ENCODE peak calls at places on chromosomes 3 and 15, in five cellular contexts. One of them, this sample, is unnamed.
A peak's percentile ranks its signal among the peaks of the same experiment; 100 is the strongest.

GRCh38 chr15:70974004-70974832 is 81.6 kb downstream of the LRRC49 start:
- DNase-seq in effector memory CD4-positive, alpha-beta T cell: no peak
- DNase-seq in memory B cell: no peak
- DNase-seq in right cardiac atrium: no peak
- DNase-seq in hippocampal formation: no peak
- DNase-seq in this sample: peak; percentile 83

GRCh38 chr3:28042095-28042635 is 199.3 kb upstream of the CMC1 start:
- DNase-seq in effector memory CD4-positive, alpha-beta T cell: no peak
- DNase-seq in memory B cell: no peak
- DNase-seq in right cardiac atrium: no peak
- DNase-seq in hippocampal formation: no peak
- DNase-seq in this sample: no peak

GRCh38 chr3:150407051-150407817 is 864 bp upstream of the TSC22D2 start:
- DNase-seq in right cardiac atrium: no peak
- DNase-seq in hippocampal formation: no peak
- DNase-seq in memory B cell: peak; percentile 3
- DNase-seq in effector memory CD4-positive, alpha-beta T cell: no peak
- DNase-seq in this sample: peak; percentile 22

GRCh38 chr15:48644827-48645557 is 517 bp downstream of the FBN1 start:
- DNase-seq in effector memory CD4-positive, alpha-beta T cell: no peak
- DNase-seq in hippocampal formation: peak; percentile 81
- DNase-seq in memory B cell: no peak
- DNase-seq in right cardiac atrium: peak; percentile 88
- DNase-seq in this sample: peak; percentile 62

GRCh38 chr3:138774529-138775253 is 60.0 kb downstream of the PIK3CB start:
- DNase-seq in effector memory CD4-positive, alpha-beta T cell: no peak
- DNase-seq in memory B cell: no peak
- DNase-seq in hippocampal formation: peak; percentile 52
- DNase-seq in right cardiac atrium: no peak
- DNase-seq in this sample: peak; percentile 100

GRCh38 chr3:14989943-14990753 is 42.8 kb downstream of the NR2C2 start:
- DNase-seq in memory B cell: no peak
- DNase-seq in hippocampal formation: no peak
- DNase-seq in effector memory CD4-positive, alpha-beta T cell: no peak
- DNase-seq in right cardiac atrium: no peak
- DNase-seq in this sample: no peak

GRCh38 chr3:52388933-52389332 is 56.0 kb downstream of the SEMA3G start:
- DNase-seq in hippocampal formation: no peak
- DNase-seq in effector memory CD4-positive, alpha-beta T cell: no peak
- DNase-seq in memory B cell: no peak
- DNase-seq in right cardiac atrium: no peak
- DNase-seq in this sample: no peak

GRCh38 chr3:158896729-158897128 is 94.9 kb downstream of the MFSD1 start:
- DNase-seq in memory B cell: no peak
- DNase-seq in hippocampal formation: no peak
- DNase-seq in effector memory CD4-positive, alpha-beta T cell: no peak
- DNase-seq in right cardiac atrium: no peak
- DNase-seq in this sample: no peak

GRCh38 chr3:47008258-47008671 is 28.8 kb downstream of the NBEAL2 start:
- DNase-seq in hippocampal formation: no peak
- DNase-seq in effector memory CD4-positive, alpha-beta T cell: no peak
- DNase-seq in right cardiac atrium: no peak
- DNase-seq in memory B cell: no peak
- DNase-seq in this sample: no peak

GRCh38 chr3:133280591-133280990 is 119.3 kb upstream of the BFSP2 start:
- DNase-seq in hippocampal formation: no peak
- DNase-seq in effector memory CD4-positive, alpha-beta T cell: no peak
- DNase-seq in memory B cell: no peak
- DNase-seq in right cardiac atrium: no peak
- DNase-seq in this sample: no peak

GRCh38 chr3:15933439-15934144 is 135.8 kb upstream of the ANKRD28 start:
- DNase-seq in hippocampal formation: peak; percentile 14
- DNase-seq in memory B cell: no peak
- DNase-seq in effector memory CD4-positive, alpha-beta T cell: no peak
- DNase-seq in right cardiac atrium: no peak
- DNase-seq in this sample: peak; percentile 82

GRCh38 chr3:71543371-71544016 is 40.0 kb downstream of the FOXP1 start:
- DNase-seq in memory B cell: no peak
- DNase-seq in effector memory CD4-positive, alpha-beta T cell: no peak
- DNase-seq in right cardiac atrium: no peak
- DNase-seq in hippocampal formation: no peak
- DNase-seq in this sample: no peak

GRCh38 chr3:70277304-70277703 is 35.1 kb downstream of the MDFIC2 start:
- DNase-seq in right cardiac atrium: no peak
- DNase-seq in memory B cell: no peak
- DNase-seq in effector memory CD4-positive, alpha-beta T cell: no peak
- DNase-seq in hippocampal formation: no peak
- DNase-seq in this sample: no peak

GRCh38 chr3:188911033-188911850 is 260.5 kb upstream of the TPRG1 start:
- DNase-seq in right cardiac atrium: no peak
- DNase-seq in hippocampal formation: no peak
- DNase-seq in memory B cell: no peak
- DNase-seq in effector memory CD4-positive, alpha-beta T cell: no peak
- DNase-seq in this sample: peak; percentile 21

GRCh38 chr3:114675104-114675503 is 381.3 kb downstream of the TIGIT start:
- DNase-seq in right cardiac atrium: no peak
- DNase-seq in memory B cell: no peak
- DNase-seq in hippocampal formation: no peak
- DNase-seq in effector memory CD4-positive, alpha-beta T cell: no peak
- DNase-seq in this sample: peak; percentile 6

GRCh38 chr3:123031051-123031450 is 3.5 kb upstream of the SEMA5B start:
- DNase-seq in memory B cell: no peak
- DNase-seq in right cardiac atrium: no peak
- DNase-seq in effector memory CD4-positive, alpha-beta T cell: no peak
- DNase-seq in hippocampal formation: no peak
- DNase-seq in this sample: no peak

GRCh38 chr3:16767006-16767405 is 117.7 kb upstream of the PLCL2 start:
- DNase-seq in hippocampal formation: no peak
- DNase-seq in memory B cell: no peak
- DNase-seq in effector memory CD4-positive, alpha-beta T cell: no peak
- DNase-seq in right cardiac atrium: no peak
- DNase-seq in this sample: no peak

GRCh38 chr3:46504780-46505179 is 7.0 kb downstream of the RTP3 start:
- DNase-seq in memory B cell: no peak
- DNase-seq in effector memory CD4-positive, alpha-beta T cell: no peak
- DNase-seq in hippocampal formation: no peak
- DNase-seq in right cardiac atrium: no peak
- DNase-seq in this sample: no peak

GRCh38 chr3:157094301-157094700 is 65.6 kb downstream of the CCNL1 start:
- DNase-seq in memory B cell: no peak
- DNase-seq in hippocampal formation: no peak
- DNase-seq in effector memory CD4-positive, alpha-beta T cell: no peak
- DNase-seq in right cardiac atrium: no peak
- DNase-seq in this sample: no peak

GRCh38 chr3:153599685-153600084 is 437.7 kb downstream of the RAP2B start:
- DNase-seq in effector memory CD4-positive, alpha-beta T cell: no peak
- DNase-seq in memory B cell: no peak
- DNase-seq in hippocampal formation: peak; percentile 6
- DNase-seq in right cardiac atrium: peak; percentile 38
- DNase-seq in this sample: peak; percentile 88

GRCh38 chr15:58528197-58528870 is 96.5 kb downstream of the LIPC start:
- DNase-seq in memory B cell: no peak
- DNase-seq in right cardiac atrium: peak; percentile 41
- DNase-seq in hippocampal formation: no peak
- DNase-seq in effector memory CD4-positive, alpha-beta T cell: no peak
- DNase-seq in this sample: peak; percentile 53

GRCh38 chr3:39260957-39261356 is 18.9 kb downstream of the CX3CR1 start:
- DNase-seq in right cardiac atrium: peak; percentile 92
- DNase-seq in hippocampal formation: no peak
- DNase-seq in effector memory CD4-positive, alpha-beta T cell: peak; percentile 55
- DNase-seq in memory B cell: peak; percentile 38
- DNase-seq in this sample: peak; percentile 71